ENCODE peak calls at places on chromosomes 13 and 19, in four cellular contexts. One of them, this sample, is unnamed.

GRCh38 chr19:3146677-3147100 is 10.9 kb downstream of the GNA15 start:
- DNase-seq in fibroblast of lung: no peak
- DNase-seq in mammary epithelial cell: no peak
- DNase-seq in GM23338: peak; percentile 58
- DNase-seq in this sample: peak; percentile 65

GRCh38 chr13:77184455-77184854 is 142.4 kb downstream of the MYCBP2 start:
- DNase-seq in GM23338: no peak
- DNase-seq in fibroblast of lung: no peak
- DNase-seq in mammary epithelial cell: peak; percentile 86
- DNase-seq in this sample: no peak

GRCh38 chr13:80339841-80340642 is 884 bp downstream of the SPRY2 start:
- DNase-seq in GM23338: peak; percentile 31
- DNase-seq in fibroblast of lung: peak; percentile 54
- DNase-seq in mammary epithelial cell: peak; percentile 52
- DNase-seq in this sample: no peak

GRCh38 chr19:44596428-44597130 is 16.8 kb upstream of the IGSF23 start:
- DNase-seq in fibroblast of lung: no peak
- DNase-seq in GM23338: no peak
- DNase-seq in mammary epithelial cell: no peak
- DNase-seq in this sample: no peak

GRCh38 chr19:29533578-29534544 is 8.1 kb downstream of the VSTM2B start:
- DNase-seq in GM23338: no peak
- DNase-seq in mammary epithelial cell: no peak
- DNase-seq in fibroblast of lung: no peak
- DNase-seq in this sample: no peak

GRCh38 chr19:38425810-38426466 is at the start of gene RASGRP4:
- DNase-seq in mammary epithelial cell: no peak
- DNase-seq in GM23338: peak; percentile 75
- DNase-seq in fibroblast of lung: no peak
- DNase-seq in this sample: peak; percentile 72

GRCh38 chr13:94987081-94987480 is 274.7 kb upstream of the SOX21 start:
- DNase-seq in GM23338: no peak
- DNase-seq in mammary epithelial cell: no peak
- DNase-seq in fibroblast of lung: no peak
- DNase-seq in this sample: no peak

GRCh38 chr19:3459322-3459881 is 20.9 kb downstream of the SMIM24 start:
- DNase-seq in mammary epithelial cell: peak; percentile 40
- DNase-seq in GM23338: peak; percentile 78
- DNase-seq in fibroblast of lung: peak; percentile 97
- DNase-seq in this sample: peak; percentile 33

GRCh38 chr13:61466280-61466679 is 50.6 kb upstream of the PCDH20 start:
- DNase-seq in mammary epithelial cell: no peak
- DNase-seq in fibroblast of lung: no peak
- DNase-seq in GM23338: peak; percentile 57
- DNase-seq in this sample: no peak

GRCh38 chr13:79423801-79424642 is 18.0 kb upstream of the RBM26 start:
- DNase-seq in fibroblast of lung: peak; percentile 47
- DNase-seq in GM23338: peak; percentile 75
- DNase-seq in mammary epithelial cell: no peak
- DNase-seq in this sample: no peak

GRCh38 chr13:48391257-48391656 is 21.7 kb downstream of the LPAR6 start:
- DNase-seq in fibroblast of lung: no peak
- DNase-seq in mammary epithelial cell: no peak
- DNase-seq in GM23338: no peak
- DNase-seq in this sample: no peak

GRCh38 chr19:39704181-39705044 is at the start of gene LGALS14:
- DNase-seq in mammary epithelial cell: no peak
- DNase-seq in GM23338: no peak
- DNase-seq in fibroblast of lung: no peak
- DNase-seq in this sample: no peak

GRCh38 chr19:35559281-35559659 is 4.2 kb downstream of the ATP4A start:
- DNase-seq in GM23338: peak; percentile 26
- DNase-seq in mammary epithelial cell: no peak
- DNase-seq in fibroblast of lung: no peak
- DNase-seq in this sample: no peak

GRCh38 chr13:41075034-41075433 is 13.7 kb downstream of the WBP4 start:
- DNase-seq in fibroblast of lung: peak; percentile 9
- DNase-seq in mammary epithelial cell: no peak
- DNase-seq in GM23338: peak; percentile 68
- DNase-seq in this sample: no peak

GRCh38 chr19:52638601-52639000 is 446 bp upstream of the ZNF83 start:
- DNase-seq in fibroblast of lung: peak; percentile 74
- DNase-seq in mammary epithelial cell: no peak
- DNase-seq in GM23338: peak; percentile 40
- DNase-seq in this sample: no peak

GRCh38 chr13:111117289-111117688 is 2.2 kb downstream of the ARHGEF7 start:
- DNase-seq in mammary epithelial cell: no peak
- DNase-seq in GM23338: no peak
- DNase-seq in fibroblast of lung: no peak
- DNase-seq in this sample: no peak

GRCh38 chr19:58397533-58398037 is 2.1 kb downstream of the RNF225 start:
- DNase-seq in fibroblast of lung: no peak
- DNase-seq in mammary epithelial cell: no peak
- DNase-seq in GM23338: no peak
- DNase-seq in this sample: peak; percentile 16

GRCh38 chr19:15977193-15977592 is 28.4 kb downstream of the OR10H4 start:
- DNase-seq in fibroblast of lung: no peak
- DNase-seq in mammary epithelial cell: no peak
- DNase-seq in GM23338: no peak
- DNase-seq in this sample: no peak

GRCh38 chr13:94967183-94968039 is 255.1 kb upstream of the SOX21 start:
- DNase-seq in mammary epithelial cell: no peak
- DNase-seq in fibroblast of lung: peak; percentile 20
- DNase-seq in GM23338: peak; percentile 74
- DNase-seq in this sample: no peak

GRCh38 chr19:46118136-46118535 is 6.4 kb downstream of the IGFL3 start:
- DNase-seq in fibroblast of lung: peak; percentile 80
- DNase-seq in mammary epithelial cell: peak; percentile 82
- DNase-seq in GM23338: no peak
- DNase-seq in this sample: no peak

GRCh38 chr19:19602136-19602712 is 16.3 kb downstream of the PBX4 start:
- DNase-seq in fibroblast of lung: no peak
- DNase-seq in GM23338: no peak
- DNase-seq in mammary epithelial cell: no peak
- DNase-seq in this sample: no peak

GRCh38 chr19:31991984-31992655 is 353.3 kb upstream of the ZNF507 start:
- DNase-seq in GM23338: no peak
- DNase-seq in fibroblast of lung: no peak
- DNase-seq in mammary epithelial cell: no peak
- DNase-seq in this sample: no peak

GRCh38 chr19:21569497-21569870 is 64.1 kb downstream of the ZNF429 start:
- DNase-seq in mammary epithelial cell: no peak
- DNase-seq in fibroblast of lung: peak; percentile 60
- DNase-seq in GM23338: no peak
- DNase-seq in this sample: peak; percentile 79

GRCh38 chr19:35209646-35210045 is 18.9 kb downstream of the FAM187B start:
- DNase-seq in GM23338: no peak
- DNase-seq in mammary epithelial cell: no peak
- DNase-seq in fibroblast of lung: no peak
- DNase-seq in this sample: no peak

GRCh38 chr13:48891586-48891985 is 84.1 kb upstream of the FNDC3A start:
- DNase-seq in GM23338: no peak
- DNase-seq in mammary epithelial cell: peak; percentile 81
- DNase-seq in fibroblast of lung: peak; percentile 62
- DNase-seq in this sample: no peak

GRCh38 chr13:114020750-114021463 is 47.0 kb upstream of the C13orf46 start:
- DNase-seq in fibroblast of lung: no peak
- DNase-seq in mammary epithelial cell: no peak
- DNase-seq in GM23338: no peak
- DNase-seq in this sample: no peak

GRCh38 chr13:73340069-73340468 is 281.3 kb downstream of the KLF5 start:
- DNase-seq in GM23338: no peak
- DNase-seq in fibroblast of lung: no peak
- DNase-seq in mammary epithelial cell: peak; percentile 33
- DNase-seq in this sample: no peak

GRCh38 chr19:6412111-6412999 is 12.3 kb downstream of the KHSRP start:
- DNase-seq in fibroblast of lung: no peak
- DNase-seq in GM23338: peak; percentile 91
- DNase-seq in mammary epithelial cell: no peak
- DNase-seq in this sample: peak; percentile 55

GRCh38 chr19:49973987-49974386 is 13.0 kb upstream of the SIGLEC11 start:
- DNase-seq in GM23338: no peak
- DNase-seq in fibroblast of lung: no peak
- DNase-seq in mammary epithelial cell: no peak
- DNase-seq in this sample: no peak

GRCh38 chr19:4539697-4540581 is at the start of gene LRG1:
- DNase-seq in mammary epithelial cell: no peak
- DNase-seq in GM23338: peak; percentile 54
- DNase-seq in fibroblast of lung: no peak
- DNase-seq in this sample: no peak

GRCh38 chr19:4543856-4544647 is 4.2 kb upstream of the LRG1 start:
- DNase-seq in GM23338: no peak
- DNase-seq in fibroblast of lung: no peak
- DNase-seq in mammary epithelial cell: no peak
- DNase-seq in this sample: no peak

GRCh38 chr19:4543444-4543843 is 3.6 kb upstream of the LRG1 start:
- DNase-seq in fibroblast of lung: no peak
- DNase-seq in GM23338: no peak
- DNase-seq in mammary epithelial cell: no peak
- DNase-seq in this sample: no peak

GRCh38 chr19:4541114-4541805 is 1.4 kb upstream of the LRG1 start:
- DNase-seq in GM23338: no peak
- DNase-seq in mammary epithelial cell: no peak
- DNase-seq in fibroblast of lung: no peak
- DNase-seq in this sample: no peak

DNA sequence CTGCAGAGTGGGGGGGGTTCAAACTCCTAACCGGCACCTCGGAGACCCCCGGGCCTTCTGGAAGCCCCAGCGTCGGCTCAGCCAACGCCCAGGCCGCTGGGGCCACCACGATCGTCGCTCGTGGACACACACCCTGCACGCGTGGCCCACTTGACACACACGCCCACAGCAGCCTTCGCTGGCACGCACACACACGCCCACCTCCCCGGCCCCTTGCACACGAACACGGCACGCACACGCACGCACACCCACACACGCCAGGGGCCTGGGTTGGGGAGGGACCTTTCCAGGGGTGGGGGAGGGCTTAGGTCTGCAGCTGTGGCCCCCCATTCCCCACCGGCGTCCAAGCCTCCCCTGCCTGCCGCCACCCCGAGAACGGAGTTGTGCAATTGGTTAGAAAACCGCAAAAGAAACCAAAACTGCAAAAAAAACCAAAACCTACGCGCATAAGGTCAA is 3.1 kb upstream of the LRG1 start:
- DNase-seq in fibroblast of lung: no peak
- DNase-seq in mammary epithelial cell: no peak
- DNase-seq in GM23338: no peak
- DNase-seq in this sample: no peak
- H2AFZ ChIP-seq in fibroblast of lung: no peak overlapping the region
- H2AFZ ChIP-seq in mammary epithelial cell: peak overlapping the region; percentile 21
- H2AFZ ChIP-seq in GM23338: no peak overlapping the region
- H2AFZ ChIP-seq in this sample: no peak overlapping the region

GRCh38 chr13:26037302-26037701 is 14.5 kb downstream of the SHISA2 start:
- DNase-seq in fibroblast of lung: no peak
- DNase-seq in mammary epithelial cell: peak; percentile 7
- DNase-seq in GM23338: peak; percentile 92
- DNase-seq in this sample: peak; percentile 53
- TF ChIP-seq CTCF in fibroblast of lung: peak; percentile 56
- TF ChIP-seq CTCF in mammary epithelial cell: peak; percentile 59
- TF ChIP-seq CTCF in GM23338: peak; percentile 95
- TF ChIP-seq CTCF in this sample: peak; percentile 79

GRCh38 chr19:1756705-1757445 is 3.6 kb downstream of the ONECUT3 start:
- DNase-seq in fibroblast of lung: no peak
- DNase-seq in mammary epithelial cell: no peak
- DNase-seq in GM23338: no peak
- DNase-seq in this sample: no peak

GRCh38 chr19:1754651-1755466 is 1.6 kb downstream of the ONECUT3 start:
- DNase-seq in mammary epithelial cell: peak; percentile 51
- DNase-seq in GM23338: peak; percentile 53
- DNase-seq in fibroblast of lung: peak; percentile 23
- DNase-seq in this sample: no peak

GRCh38 chr19:1753730-1754442 is 580 bp downstream of the ONECUT3 start:
- DNase-seq in mammary epithelial cell: no peak
- DNase-seq in fibroblast of lung: no peak
- DNase-seq in GM23338: no peak
- DNase-seq in this sample: no peak

GRCh38 chr19:1756264-1756663 is 3.0 kb downstream of the ONECUT3 start:
- DNase-seq in fibroblast of lung: no peak
- DNase-seq in mammary epithelial cell: no peak
- DNase-seq in GM23338: no peak
- DNase-seq in this sample: no peak

GRCh38 chr19:1755467-1756155 is 2.3 kb downstream of the ONECUT3 start:
- DNase-seq in GM23338: no peak
- DNase-seq in fibroblast of lung: no peak
- DNase-seq in mammary epithelial cell: no peak
- DNase-seq in this sample: no peak
- TF ChIP-seq EZH2 in GM23338: peak; percentile 97
- TF ChIP-seq EZH2 in fibroblast of lung: peak; percentile 4
- TF ChIP-seq EZH2 in mammary epithelial cell: no peak
- TF ChIP-seq EZH2 in this sample: no peak

GRCh38 chr13:43961909-43962308 is 82.2 kb downstream of the LACC1 start:
- DNase-seq in GM23338: no peak
- DNase-seq in mammary epithelial cell: peak; percentile 27
- DNase-seq in fibroblast of lung: no peak
- DNase-seq in this sample: no peak
- H2AFZ ChIP-seq in GM23338: no peak overlapping the region
- H2AFZ ChIP-seq in mammary epithelial cell: peak overlapping the region; percentile 40
- H2AFZ ChIP-seq in fibroblast of lung: no peak overlapping the region
- H2AFZ ChIP-seq in this sample: no peak overlapping the region

DNA sequence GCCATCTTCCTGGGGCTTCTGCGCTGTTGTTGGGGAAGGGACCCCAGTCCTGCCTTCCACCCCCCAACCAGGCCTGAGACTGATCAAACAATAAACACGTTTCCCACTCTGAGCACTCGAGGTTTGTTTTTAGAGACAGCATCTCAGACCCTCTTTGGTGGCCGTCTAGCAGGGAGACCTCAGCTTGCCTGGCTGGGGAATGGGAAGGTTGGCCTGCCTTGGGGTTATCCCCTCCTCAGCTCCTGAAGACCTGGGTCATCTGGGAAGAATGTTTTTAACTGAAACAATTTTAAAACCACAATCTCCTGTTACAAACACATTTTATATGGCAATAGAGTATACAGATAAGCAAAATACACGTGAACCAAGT is 2.0 kb downstream of the ZNF581 start:
- DNase-seq in mammary epithelial cell: no peak
- DNase-seq in GM23338: no peak
- DNase-seq in fibroblast of lung: no peak
- DNase-seq in this sample: no peak
- TF ChIP-seq CTCF in mammary epithelial cell: no peak
- TF ChIP-seq CTCF in GM23338: no peak
- TF ChIP-seq CTCF in fibroblast of lung: no peak
- TF ChIP-seq CTCF in this sample: no peak